ENCODE peak calls at places on chromosomes 7 and 10, in eight cellular contexts. Y is HTR-8/SVneo; R is HFF-Myc; L is colonic mucosa; O is naive thymus-derived CD8-positive, alpha-beta T cell; M is RCC 7860; E is HS-5; I is neural progenitor cell. K is an unnamed sample.
A peak's percentile ranks its signal among the peaks of the same experiment; 100 is the strongest.

GRCh38 chr10:52631146-52631545 is 141.4 kb downstream of the MBL2 start:
- DNase-seq in L (no peak), I (no peak), E (no peak), R (no peak), M (no peak), O (no peak), Y (no peak), K (no peak)

GRCh38 chr7:55046582-55047347 is 27.9 kb downstream of the EGFR start:
- DNase-seq in Y (no peak), M (no peak), I (no peak), L (peak; percentile 70), E (no peak), O (no peak), R (no peak), K (no peak)

GRCh38 chr7:122350701-122351100 is 46.2 kb upstream of the FEZF1 start:
- DNase-seq in M (no peak), R (no peak), E (no peak), O (no peak), L (no peak), I (no peak), Y (no peak), K (no peak)

GRCh38 chr7:158396301-158396905 is 191.2 kb downstream of the PTPRN2 start:
- DNase-seq in R (no peak), E (no peak), O (no peak), I (no peak), Y (no peak), L (no peak), M (no peak), K (no peak)

GRCh38 chr10:21720090-21720489 is 186.1 kb downstream of the MLLT10 start:
- DNase-seq in O (no peak), L (no peak), R (no peak), M (no peak), I (peak; percentile 35), E (no peak), Y (no peak), K (no peak)

GRCh38 chr7:45036317-45036716 is 36.3 kb downstream of the CCM2 start:
- DNase-seq in O (no peak), Y (no peak), R (no peak), L (no peak), E (no peak), I (peak; percentile 39), M (no peak), K (no peak)

GRCh38 chr10:109698888-109699685 is 224.2 kb downstream of the XPNPEP1 start:
- DNase-seq in R (no peak), M (no peak), L (no peak), I (no peak), O (no peak), E (no peak), Y (no peak), K (no peak)

GRCh38 chr10:86436963-86437362 is 70.4 kb upstream of the GRID1 start:
- DNase-seq in I (no peak), L (no peak), M (no peak), O (no peak), R (no peak), Y (no peak), E (no peak), K (no peak)

GRCh38 chr7:22864855-22865606 is 42.4 kb upstream of the TOMM7 start:
- DNase-seq in Y (no peak), L (no peak), E (no peak), O (no peak), M (no peak), I (peak; percentile 15), R (no peak), K (no peak)

GRCh38 chr10:32446701-32447406 is 914 bp downstream of the CCDC7 start:
- DNase-seq in I (no peak), O (no peak), E (no peak), M (no peak), L (peak; percentile 28), R (no peak), Y (no peak), K (peak; percentile 29)

GRCh38 chr10:76306859-76307258 is 875.4 kb downstream of the LRMDA start:
- DNase-seq in M (no peak), O (no peak), R (no peak), E (no peak), Y (no peak), I (no peak), L (no peak), K (no peak)

K was measured in endothelial cell of umbilical vein.